ENCODE peak calls at places on chromosomes 13 and 19, in nine cellular contexts. One of them, this sample, is unnamed.

GRCh38 chr13:40613192-40613818 is 53.1 kb downstream of the FOXO1 start:
- DNase-seq in AG09309: no peak
- DNase-seq in mucosa of descending colon: peak
- DNase-seq in stimulated activated CD4-positive, alpha-beta T cell treated with anti-CD3 and anti-CD28 coated beads, Interleukin-1b, Interleukin-23, amount 100 ng/mL, for 1 hour: peak
- DNase-seq in activated naive CD4-positive, alpha-beta T cell treated with Interleukin-2 at 50 U/mL for 16 hours: peak
- DNase-seq in astrocyte: no peak
- DNase-seq in stimulated activated CD8-positive, alpha-beta memory T cell treated with anti-CD3 and anti-CD28 coated beads, Interleukin-7, amount 100 ng/mL, for 1 hour: peak
- DNase-seq in GM23248: no peak
- DNase-seq in CD8-positive, alpha-beta memory T cell: peak
- DNase-seq in this sample: no peak

GRCh38 chr13:80481589-80481988 is 140.7 kb upstream of the SPRY2 start:
- DNase-seq in AG09309: no peak
- DNase-seq in mucosa of descending colon: no peak
- DNase-seq in stimulated activated CD4-positive, alpha-beta T cell treated with anti-CD3 and anti-CD28 coated beads, Interleukin-1b, Interleukin-23, amount 100 ng/mL, for 1 hour: no peak
- DNase-seq in activated naive CD4-positive, alpha-beta T cell treated with Interleukin-2 at 50 U/mL for 16 hours: no peak
- DNase-seq in astrocyte: no peak
- DNase-seq in stimulated activated CD8-positive, alpha-beta memory T cell treated with anti-CD3 and anti-CD28 coated beads, Interleukin-7, amount 100 ng/mL, for 1 hour: no peak
- DNase-seq in GM23248: no peak
- DNase-seq in CD8-positive, alpha-beta memory T cell: no peak
- DNase-seq in this sample: no peak

GRCh38 chr19:30123611-30124010 is 181.6 kb downstream of the URI1 start:
- DNase-seq in AG09309: no peak
- DNase-seq in mucosa of descending colon: no peak
- DNase-seq in stimulated activated CD4-positive, alpha-beta T cell treated with anti-CD3 and anti-CD28 coated beads, Interleukin-1b, Interleukin-23, amount 100 ng/mL, for 1 hour: no peak
- DNase-seq in activated naive CD4-positive, alpha-beta T cell treated with Interleukin-2 at 50 U/mL for 16 hours: no peak
- DNase-seq in astrocyte: no peak
- DNase-seq in stimulated activated CD8-positive, alpha-beta memory T cell treated with anti-CD3 and anti-CD28 coated beads, Interleukin-7, amount 100 ng/mL, for 1 hour: no peak
- DNase-seq in GM23248: no peak
- DNase-seq in CD8-positive, alpha-beta memory T cell: no peak
- DNase-seq in this sample: no peak

GRCh38 chr19:45217193-45217956 is 27.8 kb downstream of the EXOC3L2 start:
- DNase-seq in AG09309: no peak
- DNase-seq in mucosa of descending colon: no peak
- DNase-seq in stimulated activated CD4-positive, alpha-beta T cell treated with anti-CD3 and anti-CD28 coated beads, Interleukin-1b, Interleukin-23, amount 100 ng/mL, for 1 hour: no peak
- DNase-seq in activated naive CD4-positive, alpha-beta T cell treated with Interleukin-2 at 50 U/mL for 16 hours: no peak
- DNase-seq in astrocyte: no peak
- DNase-seq in stimulated activated CD8-positive, alpha-beta memory T cell treated with anti-CD3 and anti-CD28 coated beads, Interleukin-7, amount 100 ng/mL, for 1 hour: no peak
- DNase-seq in GM23248: peak
- DNase-seq in CD8-positive, alpha-beta memory T cell: no peak
- DNase-seq in this sample: no peak

GRCh38 chr13:35165205-35165604 is 223.1 kb downstream of the NBEA start:
- DNase-seq in AG09309: no peak
- DNase-seq in mucosa of descending colon: no peak
- DNase-seq in stimulated activated CD4-positive, alpha-beta T cell treated with anti-CD3 and anti-CD28 coated beads, Interleukin-1b, Interleukin-23, amount 100 ng/mL, for 1 hour: no peak
- DNase-seq in activated naive CD4-positive, alpha-beta T cell treated with Interleukin-2 at 50 U/mL for 16 hours: no peak
- DNase-seq in astrocyte: no peak
- DNase-seq in stimulated activated CD8-positive, alpha-beta memory T cell treated with anti-CD3 and anti-CD28 coated beads, Interleukin-7, amount 100 ng/mL, for 1 hour: no peak
- DNase-seq in GM23248: no peak
- DNase-seq in CD8-positive, alpha-beta memory T cell: no peak
- DNase-seq in this sample: no peak

GRCh38 chr19:13417054-13417453 is 89.2 kb downstream of the CACNA1A start:
- DNase-seq in AG09309: no peak
- DNase-seq in mucosa of descending colon: no peak
- DNase-seq in stimulated activated CD4-positive, alpha-beta T cell treated with anti-CD3 and anti-CD28 coated beads, Interleukin-1b, Interleukin-23, amount 100 ng/mL, for 1 hour: no peak
- DNase-seq in activated naive CD4-positive, alpha-beta T cell treated with Interleukin-2 at 50 U/mL for 16 hours: no peak
- DNase-seq in astrocyte: no peak
- DNase-seq in stimulated activated CD8-positive, alpha-beta memory T cell treated with anti-CD3 and anti-CD28 coated beads, Interleukin-7, amount 100 ng/mL, for 1 hour: no peak
- DNase-seq in GM23248: no peak
- DNase-seq in CD8-positive, alpha-beta memory T cell: no peak
- DNase-seq in this sample: no peak

GRCh38 chr19:46782355-46783019 is 5.9 kb downstream of the SLC1A5 start:
- DNase-seq in AG09309: no peak
- DNase-seq in mucosa of descending colon: no peak
- DNase-seq in stimulated activated CD4-positive, alpha-beta T cell treated with anti-CD3 and anti-CD28 coated beads, Interleukin-1b, Interleukin-23, amount 100 ng/mL, for 1 hour: no peak
- DNase-seq in activated naive CD4-positive, alpha-beta T cell treated with Interleukin-2 at 50 U/mL for 16 hours: no peak
- DNase-seq in astrocyte: no peak
- DNase-seq in stimulated activated CD8-positive, alpha-beta memory T cell treated with anti-CD3 and anti-CD28 coated beads, Interleukin-7, amount 100 ng/mL, for 1 hour: no peak
- DNase-seq in GM23248: no peak
- DNase-seq in CD8-positive, alpha-beta memory T cell: no peak
- DNase-seq in this sample: no peak

GRCh38 chr13:75869981-75870380 is 233.9 kb downstream of the LMO7 start:
- DNase-seq in AG09309: no peak
- DNase-seq in mucosa of descending colon: no peak
- DNase-seq in stimulated activated CD4-positive, alpha-beta T cell treated with anti-CD3 and anti-CD28 coated beads, Interleukin-1b, Interleukin-23, amount 100 ng/mL, for 1 hour: no peak
- DNase-seq in activated naive CD4-positive, alpha-beta T cell treated with Interleukin-2 at 50 U/mL for 16 hours: no peak
- DNase-seq in astrocyte: no peak
- DNase-seq in stimulated activated CD8-positive, alpha-beta memory T cell treated with anti-CD3 and anti-CD28 coated beads, Interleukin-7, amount 100 ng/mL, for 1 hour: no peak
- DNase-seq in GM23248: no peak
- DNase-seq in CD8-positive, alpha-beta memory T cell: peak
- DNase-seq in this sample: no peak

This sample was measured in mesothelial cell of epicardium.